ENCODE peak calls at places on chromosome 12, in four cellular contexts. One of them, this sample, is unnamed.

GRCh38 chr12:643478-644292 is 19.6 kb downstream of the NINJ2 start:
- DNase-seq in SIG-M5: no peak
- DNase-seq in epithelial cell of esophagus: no peak
- DNase-seq in T47D: no peak
- DNase-seq in this sample: no peak

GRCh38 chr12:116159175-116159574 is 118.3 kb downstream of the MED13L start:
- DNase-seq in SIG-M5: no peak
- DNase-seq in epithelial cell of esophagus: no peak
- DNase-seq in T47D: no peak
- DNase-seq in this sample: peak

GRCh38 chr12:52215587-52216031 is 17.4 kb upstream of the KRT7 start:
- DNase-seq in SIG-M5: no peak
- DNase-seq in epithelial cell of esophagus: peak
- DNase-seq in T47D: no peak
- DNase-seq in this sample: no peak

GRCh38 chr12:47736877-47737676 is 11.8 kb upstream of the ENDOU start:
- DNase-seq in SIG-M5: no peak
- DNase-seq in epithelial cell of esophagus: no peak
- DNase-seq in T47D: no peak
- DNase-seq in this sample: no peak

GRCh38 chr12:117140397-117141096 is 41.3 kb upstream of the TESC start:
- DNase-seq in SIG-M5: no peak
- DNase-seq in epithelial cell of esophagus: no peak
- DNase-seq in T47D: peak
- DNase-seq in this sample: no peak

GRCh38 chr12:32312049-32312670 is 87.2 kb upstream of the FGD4 start:
- DNase-seq in SIG-M5: no peak
- DNase-seq in epithelial cell of esophagus: peak
- DNase-seq in T47D: peak
- DNase-seq in this sample: peak

GRCh38 chr12:9674226-9674590 is 4.7 kb downstream of the CLEC2D start:
- DNase-seq in SIG-M5: no peak
- DNase-seq in epithelial cell of esophagus: no peak
- DNase-seq in T47D: no peak
- DNase-seq in this sample: no peak

GRCh38 chr12:49887536-49888401 is 15.9 kb downstream of the FAIM2 start:
- DNase-seq in SIG-M5: no peak
- DNase-seq in epithelial cell of esophagus: no peak
- DNase-seq in T47D: peak
- DNase-seq in this sample: no peak

GRCh38 chr12:16269941-16270340 is 7.5 kb downstream of the SLC15A5 start:
- DNase-seq in SIG-M5: no peak
- DNase-seq in epithelial cell of esophagus: no peak
- DNase-seq in T47D: no peak
- DNase-seq in this sample: no peak

GRCh38 chr12:5884285-5884684 is 60.8 kb downstream of the ANO2 start:
- DNase-seq in SIG-M5: no peak
- DNase-seq in epithelial cell of esophagus: no peak
- DNase-seq in T47D: no peak
- DNase-seq in this sample: no peak

GRCh38 chr12:15706010-15706676 is 83.0 kb downstream of the EPS8 start:
- DNase-seq in SIG-M5: no peak
- DNase-seq in epithelial cell of esophagus: peak
- DNase-seq in T47D: peak
- DNase-seq in this sample: peak